ENCODE peak calls at places on chromosomes 7 and 10, in ten cellular contexts. One of them, this sample, is unnamed.

GRCh38 chr7:108292541-108292940 is 162.4 kb upstream of the LAMB4 start:
- DNase-seq in omental fat pad: no peak
- DNase-seq in cardiac fibroblast: peak; percentile 46
- DNase-seq in mucosa of descending colon: no peak
- DNase-seq in Panc1: no peak
- DNase-seq in uterus: no peak
- DNase-seq in upper lobe of right lung: no peak
- DNase-seq in Calu3: no peak
- DNase-seq in endodermal cell: no peak
- DNase-seq in body of pancreas: no peak
- DNase-seq in this sample: no peak

GRCh38 chr7:39084344-39084743 is 106.6 kb downstream of the POU6F2 start:
- DNase-seq in Calu3: no peak
- DNase-seq in endodermal cell: no peak
- DNase-seq in uterus: no peak
- DNase-seq in Panc1: no peak
- DNase-seq in upper lobe of right lung: no peak
- DNase-seq in cardiac fibroblast: no peak
- DNase-seq in body of pancreas: no peak
- DNase-seq in omental fat pad: no peak
- DNase-seq in mucosa of descending colon: no peak
- DNase-seq in this sample: no peak

GRCh38 chr7:101018271-101019167 is 1.4 kb upstream of the MUC17 start:
- DNase-seq in uterus: no peak
- DNase-seq in body of pancreas: no peak
- DNase-seq in omental fat pad: no peak
- DNase-seq in Calu3: no peak
- DNase-seq in mucosa of descending colon: no peak
- DNase-seq in Panc1: no peak
- DNase-seq in cardiac fibroblast: no peak
- DNase-seq in upper lobe of right lung: no peak
- DNase-seq in endodermal cell: peak; percentile 87
- DNase-seq in this sample: no peak

GRCh38 chr7:30901856-30902255 is 9.8 kb upstream of the AQP1 start:
- DNase-seq in body of pancreas: no peak
- DNase-seq in upper lobe of right lung: no peak
- DNase-seq in uterus: no peak
- DNase-seq in endodermal cell: no peak
- DNase-seq in Calu3: no peak
- DNase-seq in cardiac fibroblast: no peak
- DNase-seq in omental fat pad: no peak
- DNase-seq in Panc1: no peak
- DNase-seq in mucosa of descending colon: no peak
- DNase-seq in this sample: no peak

GRCh38 chr10:90193240-90193985 is 492.0 kb downstream of the KIF20B start:
- DNase-seq in uterus: no peak
- DNase-seq in endodermal cell: no peak
- DNase-seq in mucosa of descending colon: no peak
- DNase-seq in upper lobe of right lung: no peak
- DNase-seq in cardiac fibroblast: peak; percentile 74
- DNase-seq in Calu3: no peak
- DNase-seq in omental fat pad: no peak
- DNase-seq in Panc1: no peak
- DNase-seq in body of pancreas: no peak
- DNase-seq in this sample: no peak

GRCh38 chr7:223861-224260 is 31.5 kb downstream of the FAM20C start:
- DNase-seq in endodermal cell: no peak
- DNase-seq in uterus: no peak
- DNase-seq in Calu3: no peak
- DNase-seq in Panc1: no peak
- DNase-seq in omental fat pad: no peak
- DNase-seq in mucosa of descending colon: no peak
- DNase-seq in body of pancreas: no peak
- DNase-seq in cardiac fibroblast: no peak
- DNase-seq in upper lobe of right lung: no peak
- DNase-seq in this sample: no peak

GRCh38 chr7:87474533-87475358 is 734 bp downstream of the ABCB4 start:
- DNase-seq in endodermal cell: no peak
- DNase-seq in mucosa of descending colon: peak; percentile 38
- DNase-seq in upper lobe of right lung: no peak
- DNase-seq in body of pancreas: peak; percentile 35
- DNase-seq in cardiac fibroblast: no peak
- DNase-seq in omental fat pad: no peak
- DNase-seq in uterus: no peak
- DNase-seq in Panc1: no peak
- DNase-seq in Calu3: no peak
- DNase-seq in this sample: no peak

GRCh38 chr10:110651044-110651958 is 7.2 kb downstream of the RBM20 start:
- DNase-seq in upper lobe of right lung: no peak
- DNase-seq in cardiac fibroblast: peak; percentile 47
- DNase-seq in omental fat pad: no peak
- DNase-seq in endodermal cell: peak; percentile 48
- DNase-seq in mucosa of descending colon: no peak
- DNase-seq in Panc1: no peak
- DNase-seq in Calu3: no peak
- DNase-seq in uterus: no peak
- DNase-seq in body of pancreas: no peak
- DNase-seq in this sample: peak; percentile 12

GRCh38 chr7:47181609-47182264 is 400.2 kb downstream of the TNS3 start:
- DNase-seq in omental fat pad: no peak
- DNase-seq in uterus: no peak
- DNase-seq in Calu3: no peak
- DNase-seq in upper lobe of right lung: no peak
- DNase-seq in Panc1: no peak
- DNase-seq in body of pancreas: peak; percentile 82
- DNase-seq in mucosa of descending colon: peak; percentile 53
- DNase-seq in cardiac fibroblast: no peak
- DNase-seq in endodermal cell: no peak
- DNase-seq in this sample: no peak

GRCh38 chr7:75966209-75966961 is 28.0 kb downstream of the TMEM120A start:
- DNase-seq in body of pancreas: peak; percentile 53
- DNase-seq in Calu3: no peak
- DNase-seq in omental fat pad: no peak
- DNase-seq in uterus: peak; percentile 73
- DNase-seq in endodermal cell: no peak
- DNase-seq in upper lobe of right lung: no peak
- DNase-seq in Panc1: no peak
- DNase-seq in cardiac fibroblast: peak; percentile 65
- DNase-seq in mucosa of descending colon: no peak
- DNase-seq in this sample: peak; percentile 77

GRCh38 chr10:79019961-79020491 is 48.7 kb upstream of the ZMIZ1 start:
- DNase-seq in Calu3: no peak
- DNase-seq in cardiac fibroblast: peak; percentile 80
- DNase-seq in omental fat pad: no peak
- DNase-seq in body of pancreas: no peak
- DNase-seq in upper lobe of right lung: peak; percentile 63
- DNase-seq in endodermal cell: peak; percentile 40
- DNase-seq in mucosa of descending colon: no peak
- DNase-seq in Panc1: no peak
- DNase-seq in uterus: peak; percentile 94
- DNase-seq in this sample: no peak

GRCh38 chr7:79734158-79734557 is 280.7 kb upstream of the MAGI2 start:
- DNase-seq in body of pancreas: no peak
- DNase-seq in uterus: no peak
- DNase-seq in Calu3: no peak
- DNase-seq in endodermal cell: no peak
- DNase-seq in mucosa of descending colon: no peak
- DNase-seq in cardiac fibroblast: no peak
- DNase-seq in Panc1: no peak
- DNase-seq in upper lobe of right lung: no peak
- DNase-seq in omental fat pad: no peak
- DNase-seq in this sample: no peak

GRCh38 chr7:104272767-104273384 is 55.5 kb upstream of the LHFPL3 start:
- DNase-seq in endodermal cell: no peak
- DNase-seq in body of pancreas: peak; percentile 17
- DNase-seq in omental fat pad: no peak
- DNase-seq in cardiac fibroblast: peak; percentile 55
- DNase-seq in Panc1: no peak
- DNase-seq in upper lobe of right lung: no peak
- DNase-seq in uterus: no peak
- DNase-seq in mucosa of descending colon: peak; percentile 54
- DNase-seq in Calu3: peak; percentile 9
- DNase-seq in this sample: no peak

GRCh38 chr10:119341236-119342016 is 134.1 kb downstream of the GRK5 start:
- DNase-seq in omental fat pad: no peak
- DNase-seq in uterus: peak; percentile 50
- DNase-seq in body of pancreas: no peak
- DNase-seq in upper lobe of right lung: peak; percentile 43
- DNase-seq in Calu3: peak; percentile 18
- DNase-seq in endodermal cell: no peak
- DNase-seq in Panc1: no peak
- DNase-seq in cardiac fibroblast: peak; percentile 79
- DNase-seq in mucosa of descending colon: no peak
- DNase-seq in this sample: no peak

GRCh38 chr7:157490465-157490912 is 153.7 kb downstream of the DNAJB6 start:
- DNase-seq in mucosa of descending colon: peak; percentile 28
- DNase-seq in upper lobe of right lung: peak; percentile 53
- DNase-seq in body of pancreas: peak; percentile 25
- DNase-seq in endodermal cell: no peak
- DNase-seq in cardiac fibroblast: peak; percentile 57
- DNase-seq in Panc1: peak; percentile 33
- DNase-seq in uterus: no peak
- DNase-seq in Calu3: peak; percentile 47
- DNase-seq in omental fat pad: no peak
- DNase-seq in this sample: no peak

GRCh38 chr7:120920588-120920987 is 30.0 kb upstream of the ING3 start:
- DNase-seq in body of pancreas: no peak
- DNase-seq in Panc1: no peak
- DNase-seq in omental fat pad: no peak
- DNase-seq in cardiac fibroblast: no peak
- DNase-seq in upper lobe of right lung: no peak
- DNase-seq in Calu3: no peak
- DNase-seq in uterus: no peak
- DNase-seq in mucosa of descending colon: no peak
- DNase-seq in endodermal cell: no peak
- DNase-seq in this sample: no peak

GRCh38 chr7:105006367-105007139 is 7.5 kb upstream of the KMT2E start:
- DNase-seq in mucosa of descending colon: peak; percentile 62
- DNase-seq in Calu3: peak; percentile 25
- DNase-seq in uterus: no peak
- DNase-seq in upper lobe of right lung: no peak
- DNase-seq in cardiac fibroblast: no peak
- DNase-seq in body of pancreas: peak; percentile 42
- DNase-seq in Panc1: no peak
- DNase-seq in endodermal cell: no peak
- DNase-seq in omental fat pad: no peak
- DNase-seq in this sample: no peak

GRCh38 chr7:70356324-70356797 is 758.1 kb downstream of the AUTS2 start:
- DNase-seq in omental fat pad: no peak
- DNase-seq in cardiac fibroblast: no peak
- DNase-seq in Calu3: no peak
- DNase-seq in Panc1: no peak
- DNase-seq in mucosa of descending colon: no peak
- DNase-seq in uterus: no peak
- DNase-seq in endodermal cell: no peak
- DNase-seq in upper lobe of right lung: no peak
- DNase-seq in body of pancreas: no peak
- DNase-seq in this sample: no peak
- TF ChIP-seq CTCF in omental fat pad: no peak
- TF ChIP-seq CTCF in cardiac fibroblast: no peak
- TF ChIP-seq CTCF in Calu3: no peak
- TF ChIP-seq CTCF in Panc1: no peak
- TF ChIP-seq CTCF in mucosa of descending colon: no peak
- TF ChIP-seq CTCF in uterus: no peak
- TF ChIP-seq CTCF in endodermal cell: no peak
- TF ChIP-seq CTCF in upper lobe of right lung: no peak
- TF ChIP-seq CTCF in body of pancreas: no peak
- TF ChIP-seq CTCF in this sample: no peak

DNA sequence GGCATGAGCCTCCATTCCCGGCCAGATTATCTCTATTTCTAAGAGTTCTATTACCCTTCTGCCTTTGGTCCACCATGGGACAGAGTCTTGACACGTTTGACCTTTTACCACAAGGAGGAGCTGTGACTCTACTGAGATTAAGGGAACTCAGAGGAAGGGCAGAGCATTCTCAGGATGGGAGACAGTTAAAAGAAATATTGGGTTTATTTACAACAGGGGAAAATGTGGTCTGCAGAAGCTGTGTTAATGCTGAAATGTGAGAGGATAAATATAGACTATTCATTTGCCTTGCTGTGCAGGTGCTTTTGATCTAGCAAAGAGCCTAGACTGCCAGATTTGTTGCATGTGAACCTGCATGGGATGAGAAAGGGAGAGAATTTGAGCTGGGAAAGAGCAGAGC is 45.8 kb upstream of the PRSS58 start:
- DNase-seq in body of pancreas: peak; percentile 5
- DNase-seq in upper lobe of right lung: no peak
- DNase-seq in mucosa of descending colon: peak; percentile 8
- DNase-seq in omental fat pad: no peak
- DNase-seq in endodermal cell: peak; percentile 73
- DNase-seq in uterus: no peak
- DNase-seq in Calu3: no peak
- DNase-seq in Panc1: no peak
- DNase-seq in cardiac fibroblast: no peak
- DNase-seq in this sample: no peak
- TF ChIP-seq CTCF in body of pancreas: peak; percentile 22
- TF ChIP-seq CTCF in upper lobe of right lung: peak; percentile 30
- TF ChIP-seq CTCF in mucosa of descending colon: no peak
- TF ChIP-seq CTCF in omental fat pad: no peak
- TF ChIP-seq CTCF in endodermal cell: peak; percentile 82
- TF ChIP-seq CTCF in uterus: peak; percentile 27
- TF ChIP-seq CTCF in Calu3: peak; percentile 17
- TF ChIP-seq CTCF in Panc1: peak; percentile 40
- TF ChIP-seq CTCF in cardiac fibroblast: no peak
- TF ChIP-seq CTCF in this sample: no peak

GRCh38 chr7:50068026-50068425 is 25.0 kb downstream of the ZPBP start:
- DNase-seq in uterus: no peak
- DNase-seq in omental fat pad: no peak
- DNase-seq in Panc1: no peak
- DNase-seq in body of pancreas: peak; percentile 57
- DNase-seq in cardiac fibroblast: peak; percentile 4
- DNase-seq in mucosa of descending colon: peak; percentile 34
- DNase-seq in endodermal cell: no peak
- DNase-seq in upper lobe of right lung: no peak
- DNase-seq in Calu3: peak; percentile 59
- DNase-seq in this sample: no peak
- TF ChIP-seq CTCF in uterus: no peak
- TF ChIP-seq CTCF in omental fat pad: no peak
- TF ChIP-seq CTCF in Panc1: peak; percentile 43
- TF ChIP-seq CTCF in body of pancreas: peak; percentile 40
- TF ChIP-seq CTCF in cardiac fibroblast: no peak
- TF ChIP-seq CTCF in mucosa of descending colon: no peak
- TF ChIP-seq CTCF in endodermal cell: peak; percentile 47
- TF ChIP-seq CTCF in upper lobe of right lung: peak; percentile 35
- TF ChIP-seq CTCF in Calu3: peak; percentile 55
- TF ChIP-seq CTCF in this sample: no peak

DNA sequence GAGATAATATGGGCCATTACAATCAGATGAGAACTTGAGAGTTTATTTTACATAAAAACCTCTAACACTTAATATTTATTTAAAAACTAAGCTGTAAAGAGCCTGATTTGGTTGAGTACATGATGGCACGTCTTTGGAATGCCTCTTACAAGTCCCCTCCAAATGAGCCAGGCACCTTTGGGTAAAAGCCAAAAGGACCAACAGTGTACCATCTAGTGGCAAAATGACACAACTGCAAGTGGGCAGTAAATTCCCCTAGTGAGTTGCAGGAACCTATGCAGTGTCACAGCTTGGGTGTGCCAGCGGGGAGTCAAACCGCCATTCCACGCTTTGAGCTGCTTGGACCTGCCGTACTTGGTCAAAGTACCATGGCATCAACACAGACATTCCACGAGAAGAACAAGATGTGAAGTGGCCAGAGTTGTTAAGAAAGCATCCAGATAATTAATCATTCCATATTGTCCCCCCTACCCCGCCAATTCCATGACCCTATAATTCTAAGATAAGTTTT is 115.3 kb downstream of the SORBS1 start:
- DNase-seq in endodermal cell: peak; percentile 88
- DNase-seq in Calu3: peak; percentile 49
- DNase-seq in mucosa of descending colon: peak; percentile 67
- DNase-seq in body of pancreas: peak; percentile 70
- DNase-seq in cardiac fibroblast: peak; percentile 84
- DNase-seq in uterus: peak; percentile 71
- DNase-seq in Panc1: peak; percentile 59
- DNase-seq in upper lobe of right lung: no peak
- DNase-seq in omental fat pad: no peak
- DNase-seq in this sample: peak; percentile 41
- TF ChIP-seq CTCF in endodermal cell: peak; percentile 90
- TF ChIP-seq CTCF in Calu3: no peak
- TF ChIP-seq CTCF in mucosa of descending colon: peak; percentile 71
- TF ChIP-seq CTCF in body of pancreas: peak; percentile 81
- TF ChIP-seq CTCF in cardiac fibroblast: peak; percentile 76
- TF ChIP-seq CTCF in uterus: peak; percentile 45
- TF ChIP-seq CTCF in Panc1: peak; percentile 97
- TF ChIP-seq CTCF in upper lobe of right lung: peak; percentile 92
- TF ChIP-seq CTCF in omental fat pad: no peak
- TF ChIP-seq CTCF in this sample: peak; percentile 74